ENCODE peak calls at places on chromosome 15, in nine cellular contexts. Y is CD8-positive, alpha-beta memory T cell; E is effector memory CD4-positive, alpha-beta T cell; R is breast epithelium; V is RWPE2; U is psoas muscle; C is CD8-positive, alpha-beta T cell; D is cardiac muscle cell; K is A673. G is an unnamed sample.

GRCh38 chr15:80490431-80490990 is 86.3 kb downstream of the ARNT2 start:
- DNase-seq in R (no peak), K (no peak), Y (no peak), C (no peak), D (no peak), V (no peak), E (no peak), U (no peak), G (no peak)

GRCh38 chr15:36879568-36880225 is 220.7 kb downstream of the MEIS2 start:
- DNase-seq in Y (no peak), E (no peak), K (no peak), R (no peak), V (no peak), U (no peak), D (no peak), C (no peak), G (no peak)

GRCh38 chr15:26679927-26680326 is 92.9 kb downstream of the GABRB3 start:
- DNase-seq in R (no peak), U (no peak), C (no peak), D (no peak), E (no peak), Y (no peak), K (no peak), V (no peak), G (no peak)

GRCh38 chr15:25863067-25863967 is at the start of gene ATP10A:
- DNase-seq in Y (peak; percentile 59), R (no peak), C (peak; percentile 53), E (no peak), V (no peak), K (no peak), D (peak; percentile 57), U (peak; percentile 48), G (peak; percentile 82)

GRCh38 chr15:93399121-93399520 is 310.1 kb upstream of the RGMA start:
- DNase-seq in Y (no peak), C (no peak), E (no peak), U (no peak), V (no peak), R (no peak), D (no peak), K (no peak), G (no peak)

GRCh38 chr15:77504310-77504709 is 83.6 kb downstream of the HMG20A start:
- DNase-seq in C (no peak), E (no peak), K (peak; percentile 37), D (no peak), Y (no peak), R (no peak), U (peak; percentile 37), V (no peak), G (peak; percentile 70)

GRCh38 chr15:74631408-74631807 is 15.8 kb downstream of the CLK3 start:
- DNase-seq in D (no peak), E (no peak), C (no peak), V (no peak), Y (no peak), R (no peak), K (no peak), U (no peak), G (no peak)

GRCh38 chr15:52100807-52101206 is 11.8 kb downstream of the BCL2L10 start:
- DNase-seq in Y (no peak), U (peak; percentile 85), V (peak; percentile 84), C (no peak), E (no peak), R (no peak), D (peak; percentile 91), K (peak; percentile 86), G (peak; percentile 89)

GRCh38 chr15:55737373-55737772 is 5.6 kb downstream of the PRTG start:
- DNase-seq in V (no peak), U (no peak), E (no peak), D (peak; percentile 34), K (no peak), R (no peak), C (no peak), Y (no peak), G (no peak)

GRCh38 chr15:66670698-66671580 is 31.1 kb upstream of the SMAD6 start:
- DNase-seq in U (no peak), C (no peak), Y (no peak), K (peak; percentile 28), V (peak; percentile 96), E (no peak), R (peak; percentile 87), D (no peak), G (peak; percentile 79)

GRCh38 chr15:68289621-68290352 is 12.2 kb downstream of the FEM1B start:
- DNase-seq in Y (no peak), V (no peak), D (no peak), K (no peak), U (peak; percentile 25), E (no peak), C (no peak), R (no peak), G (no peak)

GRCh38 chr15:68283401-68283800 is 5.9 kb downstream of the FEM1B start:
- DNase-seq in R (no peak), E (no peak), V (no peak), C (no peak), K (no peak), Y (no peak), D (no peak), U (no peak), G (no peak)

GRCh38 chr15:68289057-68289456 is 11.5 kb downstream of the FEM1B start:
- DNase-seq in V (no peak), Y (no peak), E (no peak), R (no peak), U (no peak), D (no peak), C (no peak), K (no peak), G (no peak)

GRCh38 chr15:68285243-68285980 is 7.9 kb downstream of the FEM1B start:
- DNase-seq in U (no peak), C (no peak), V (no peak), K (no peak), E (no peak), R (no peak), D (no peak), Y (no peak), G (no peak)

GRCh38 chr15:68286256-68286655 is 8.7 kb downstream of the FEM1B start:
- DNase-seq in C (no peak), K (no peak), R (no peak), Y (no peak), D (no peak), U (no peak), E (no peak), V (no peak), G (no peak)
- H3K4me1 ChIP-seq in C (peaks cover 48% of the 10 kb centered on the region), K (peaks cover 5% of the 10 kb centered on the region), R (no peaks in the 10 kb centered on the region), Y (peaks cover 51% of the 10 kb centered on the region), D (peaks cover 19% of the 10 kb centered on the region), U (peaks cover 96% of the 10 kb centered on the region), E (peaks cover 5% of the 10 kb centered on the region), V (peaks cover 59% of the 10 kb centered on the region), G (peaks cover 82% of the 10 kb centered on the region)

GRCh38 chr15:101614001-101614585 is 38.1 kb downstream of the TM2D3 start:
- DNase-seq in K (no peak), Y (no peak), E (no peak), R (no peak), C (no peak), U (no peak), V (no peak), D (no peak), G (peak; percentile 36)

GRCh38 chr15:101614761-101615160 is 37.4 kb downstream of the TM2D3 start:
- DNase-seq in E (no peak), C (no peak), Y (no peak), K (no peak), V (no peak), R (no peak), D (no peak), U (no peak), G (no peak)

GRCh38 chr15:101617390-101617965 is 34.7 kb downstream of the TM2D3 start:
- DNase-seq in V (no peak), K (no peak), D (peak; percentile 66), U (no peak), C (no peak), R (no peak), E (no peak), Y (no peak), G (peak; percentile 50)

GRCh38 chr15:101615986-101616848 is 36.0 kb downstream of the TM2D3 start:
- DNase-seq in V (no peak), E (no peak), C (no peak), U (peak; percentile 73), K (peak; percentile 85), D (peak; percentile 88), R (no peak), Y (no peak), G (peak; percentile 80)

DNA sequence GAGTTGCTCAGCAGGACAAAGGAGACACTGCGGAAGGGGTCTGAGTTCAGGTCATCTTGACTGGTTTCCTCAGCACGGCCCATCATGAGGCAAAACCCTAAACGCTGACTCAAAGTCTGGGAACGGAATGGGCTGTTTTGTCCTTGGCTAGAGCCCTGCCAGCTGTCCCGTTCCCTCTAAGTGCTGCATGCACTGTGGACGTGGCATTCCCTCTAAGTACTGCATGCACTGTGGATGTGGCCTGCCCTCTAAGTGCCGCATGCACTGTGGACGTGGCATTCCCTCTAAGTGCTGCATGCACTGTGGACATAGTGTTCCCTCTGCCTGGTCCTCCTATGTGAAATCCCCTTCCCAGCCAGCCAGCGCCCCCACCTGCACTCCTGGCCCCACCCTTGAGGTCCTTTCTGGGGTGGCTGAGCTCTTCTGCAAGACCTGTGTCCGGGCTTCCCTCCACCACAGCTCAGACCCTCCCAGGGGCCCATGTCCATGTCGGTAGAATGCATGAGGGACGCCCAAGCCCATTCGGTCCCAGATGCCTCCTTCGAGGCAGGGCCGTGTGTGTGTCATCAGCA is 36.7 kb downstream of the TM2D3 start:
- DNase-seq in C (no peak), K (no peak), V (no peak), E (no peak), U (peak; percentile 64), R (no peak), Y (no peak), D (peak; percentile 40), G (no peak)
- H3K4me3 ChIP-seq in C (no peak overlapping the region), K (no peak overlapping the region), V (no peak overlapping the region), E (no peak overlapping the region), U (peak overlapping the region; percentile 32), R (no peak overlapping the region), Y (no peak overlapping the region), D (no peak overlapping the region), G (no peak overlapping the region)

DNA sequence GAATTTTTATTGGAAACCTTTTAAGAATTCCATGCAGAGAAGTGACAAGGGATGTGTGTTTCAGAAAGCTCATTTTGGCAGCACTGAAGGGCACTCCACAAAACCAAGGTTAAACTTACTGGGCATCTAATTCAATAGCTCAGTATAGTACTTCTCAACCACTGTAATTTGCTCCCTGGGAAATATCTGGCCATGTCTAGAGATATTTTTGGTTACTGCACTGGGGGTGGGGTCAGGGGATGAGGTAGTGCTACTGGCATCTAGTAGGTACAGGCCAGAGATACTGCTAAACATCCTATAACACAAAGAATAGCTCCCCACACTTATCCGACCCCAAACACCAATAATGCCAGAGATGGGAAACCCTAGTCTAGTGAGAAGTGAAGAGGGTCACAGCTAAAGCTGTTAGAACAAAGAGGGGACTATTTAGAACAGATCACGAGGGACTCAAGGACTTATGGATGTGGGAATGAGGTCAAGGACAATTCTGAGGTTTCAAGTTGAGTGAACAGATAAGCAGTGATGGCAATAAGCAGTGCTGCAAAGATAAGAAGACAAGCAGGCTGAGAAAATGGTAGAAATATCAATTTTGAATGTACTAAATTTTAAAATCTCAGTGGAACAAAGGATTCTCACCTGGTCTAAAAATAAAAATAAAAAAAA is 3.2 kb downstream of the MRPL46 start:
- DNase-seq in V (no peak), K (no peak), C (no peak), Y (no peak), R (no peak), U (no peak), D (no peak), E (no peak), G (no peak)
- H3K36me3 ChIP-seq in V (peaks cover 72% of the 10 kb centered on the region), K (peaks cover 57% of the 10 kb centered on the region), C (peaks cover 33% of the 10 kb centered on the region), Y (peaks cover 29% of the 10 kb centered on the region), R (no peaks in the 10 kb centered on the region), U (peaks cover 69% of the 10 kb centered on the region), D (peaks cover 49% of the 10 kb centered on the region), E (peaks cover 59% of the 10 kb centered on the region), G (peaks cover 66% of the 10 kb centered on the region)

GRCh38 chr15:91944334-91944733 is 90.8 kb downstream of the SLCO3A1 start:
- DNase-seq in Y (no peak), D (no peak), U (no peak), K (no peak), R (no peak), V (no peak), C (no peak), E (no peak), G (no peak)
- H3K4me1 ChIP-seq in Y (peaks cover 14% of the 10 kb centered on the region), D (peaks cover 72% of the 10 kb centered on the region), U (peaks cover 54% of the 10 kb centered on the region), K (peaks cover 8% of the 10 kb centered on the region), R (peaks cover 24% of the 10 kb centered on the region), V (peaks cover 59% of the 10 kb centered on the region), C (no peaks in the 10 kb centered on the region), E (peaks cover 34% of the 10 kb centered on the region), G (peaks cover 73% of the 10 kb centered on the region)